ENCODE peak calls at places on chromosome 21, in seven cellular contexts. X, D, G, R, E, M and K are unnamed samples.

GRCh38 chr21:28069446-28069845 is 923.2 kb downstream of the LTN1 start:
- DNase-seq in E (no peak), R (peak), X (no peak), M (no peak), G (no peak), D (no peak), K (no peak)

GRCh38 chr21:28089599-28090421 is 902.9 kb downstream of the LTN1 start:
- DNase-seq in E (no peak), X (no peak), D (no peak), G (no peak), R (no peak), M (no peak), K (no peak)

GRCh38 chr21:32300117-32300681 is 1.5 kb downstream of the MRAP start:
- DNase-seq in G (no peak), E (no peak), R (no peak), D (peak), X (no peak), M (no peak), K (no peak)

GRCh38 chr21:35084869-35085268 is 35.8 kb upstream of the RUNX1 start:
- DNase-seq in M (no peak), X (no peak), E (no peak), G (no peak), D (no peak), R (peak), K (no peak)

GRCh38 chr21:29221259-29221744 is 77.4 kb upstream of the BACH1 start:
- DNase-seq in G (no peak), X (no peak), M (no peak), D (no peak), R (peak), E (no peak), K (no peak)

GRCh38 chr21:45281411-45282282 is 6.0 kb downstream of the POFUT2 start:
- DNase-seq in X (peak), D (peak), M (no peak), R (no peak), E (peak), G (no peak), K (no peak)

GRCh38 chr21:25568230-25568629 is 39.1 kb downstream of the MRPL39 start:
- DNase-seq in E (peak), D (peak), G (no peak), M (peak), R (peak), X (no peak), K (no peak)

GRCh38 chr21:19557046-19557445 is 1153.5 kb upstream of the TMPRSS15 start:
- DNase-seq in E (no peak), M (no peak), G (no peak), D (no peak), X (no peak), R (no peak), K (no peak)

GRCh38 chr21:39923441-39923840 is 56.2 kb downstream of the PCP4 start:
- DNase-seq in R (no peak), G (no peak), X (no peak), M (no peak), D (no peak), E (no peak), K (no peak)

GRCh38 chr21:38930838-38931237 is 125.1 kb downstream of the ETS2 start:
- DNase-seq in D (no peak), E (peak), R (peak), X (no peak), G (peak), M (no peak), K (no peak)

GRCh38 chr21:32770514-32771133 is 931 bp downstream of the PAXBP1 start:
- DNase-seq in G (peak), D (no peak), M (no peak), R (no peak), E (peak), X (no peak), K (peak)

GRCh38 chr21:36613554-36613953 is 85.4 kb upstream of the SIM2 start:
- DNase-seq in E (no peak), G (no peak), M (no peak), D (no peak), R (no peak), X (no peak), K (no peak)

GRCh38 chr21:36609654-36610053 is 89.3 kb upstream of the SIM2 start:
- DNase-seq in M (no peak), X (no peak), D (no peak), R (no peak), G (no peak), E (no peak), K (no peak)

GRCh38 chr21:36613064-36613463 is 85.9 kb upstream of the SIM2 start:
- DNase-seq in M (no peak), R (peak), X (no peak), E (no peak), D (no peak), G (no peak), K (no peak)

GRCh38 chr21:36610201-36610600 is 88.7 kb upstream of the SIM2 start:
- DNase-seq in D (no peak), R (no peak), E (no peak), M (no peak), G (no peak), X (no peak), K (no peak)

GRCh38 chr21:36615274-36615964 is 83.5 kb upstream of the SIM2 start:
- DNase-seq in G (no peak), X (no peak), R (no peak), M (no peak), D (no peak), E (no peak), K (no peak)
- TF ChIP-seq CTCF in G (no peak), X (no peak), R (no peak), M (peak), D (no peak), E (no peak), K (no peak)

GRCh38 chr21:16767201-16767600 is 745.6 kb upstream of the CXADR start:
- DNase-seq in D (no peak), X (no peak), G (no peak), E (no peak), M (no peak), R (no peak), K (no peak)
- H3K27ac ChIP-seq in D (no peak), X (no peak), G (no peak), E (no peak), M (no peak), R (no peak), K (no peak)

DNA sequence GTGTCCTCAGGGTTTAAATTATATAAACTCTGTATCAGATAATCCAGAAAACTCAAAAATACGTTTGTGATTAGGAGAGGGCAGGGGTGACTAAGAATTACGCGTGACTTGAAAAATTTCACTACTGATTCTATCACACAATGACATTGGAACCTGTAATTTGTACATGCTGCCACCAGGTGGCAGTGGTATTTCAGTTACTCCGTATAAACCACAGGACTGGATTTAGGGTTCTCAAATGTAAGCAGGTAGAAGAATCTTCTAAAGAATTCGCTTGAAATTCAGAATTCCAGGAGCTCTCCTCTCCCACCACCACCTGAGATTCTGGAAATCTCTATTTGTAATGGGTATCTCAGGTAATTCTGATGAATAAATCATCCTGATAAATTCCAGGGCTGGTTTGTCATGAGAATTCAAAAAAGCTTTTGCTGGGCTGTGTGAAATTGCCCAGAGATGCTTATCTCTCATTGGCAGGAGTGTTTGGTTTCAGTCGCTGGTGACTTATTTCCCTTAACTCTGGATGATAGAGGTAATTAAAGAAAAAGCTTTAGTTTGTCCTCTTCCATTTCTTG is 1.7 kb upstream of the KRTAP7-1 start:
- DNase-seq in E (no peak), D (no peak), M (peak), X (no peak), G (peak), R (no peak), K (no peak)
- TF ChIP-seq CTCF in E (peak), D (no peak), M (no peak), X (peak), G (peak), R (peak), K (no peak)

GRCh38 chr21:41762236-41762635 is 4.6 kb downstream of the RIPK4 start:
- DNase-seq in G (no peak), M (peak), D (no peak), R (no peak), E (no peak), X (no peak), K (no peak)
- H3K27ac ChIP-seq in G (no peak), M (no peak), D (no peak), R (no peak), E (peak), X (no peak), K (peak)

GRCh38 chr21:14119038-14119437 is 91.7 kb downstream of the LIPI start:
- DNase-seq in R (no peak), X (no peak), E (no peak), G (no peak), D (no peak), M (peak), K (no peak)
- TF ChIP-seq CTCF in R (no peak), X (no peak), E (no peak), G (no peak), D (no peak), M (no peak), K (no peak)

DNA sequence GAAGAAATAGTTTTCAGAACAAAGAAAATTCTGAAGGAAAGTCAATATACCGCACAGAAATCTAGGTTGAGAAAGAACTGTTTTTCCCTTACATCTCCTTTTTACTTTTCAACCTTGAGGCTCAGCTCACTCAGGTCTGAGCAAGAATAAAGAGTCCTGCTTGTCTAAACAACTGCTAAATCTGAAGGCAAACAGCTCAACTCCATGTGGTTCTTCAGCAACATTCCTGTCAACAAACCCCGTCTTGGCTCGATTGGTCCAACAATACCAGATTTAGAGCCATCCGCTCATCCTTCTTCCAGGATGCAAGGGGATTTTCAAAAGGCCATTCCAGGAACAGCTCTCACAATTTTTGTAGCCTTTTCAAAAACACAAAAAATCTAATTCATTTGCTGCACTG is 119.8 kb downstream of the HLCS start:
- DNase-seq in R (no peak), E (no peak), D (no peak), M (no peak), G (no peak), X (no peak), K (no peak)
- H3K27ac ChIP-seq in R (no peak), E (no peak), D (no peak), M (no peak), G (no peak), X (no peak), K (no peak)

GRCh38 chr21:34034369-34035014 is 38.9 kb upstream of the MRPS6 start:
- DNase-seq in R (no peak), X (no peak), G (no peak), D (no peak), M (no peak), E (no peak), K (no peak)
- TF ChIP-seq CTCF in R (no peak), X (no peak), G (no peak), D (no peak), M (no peak), E (no peak), K (no peak)

DNA sequence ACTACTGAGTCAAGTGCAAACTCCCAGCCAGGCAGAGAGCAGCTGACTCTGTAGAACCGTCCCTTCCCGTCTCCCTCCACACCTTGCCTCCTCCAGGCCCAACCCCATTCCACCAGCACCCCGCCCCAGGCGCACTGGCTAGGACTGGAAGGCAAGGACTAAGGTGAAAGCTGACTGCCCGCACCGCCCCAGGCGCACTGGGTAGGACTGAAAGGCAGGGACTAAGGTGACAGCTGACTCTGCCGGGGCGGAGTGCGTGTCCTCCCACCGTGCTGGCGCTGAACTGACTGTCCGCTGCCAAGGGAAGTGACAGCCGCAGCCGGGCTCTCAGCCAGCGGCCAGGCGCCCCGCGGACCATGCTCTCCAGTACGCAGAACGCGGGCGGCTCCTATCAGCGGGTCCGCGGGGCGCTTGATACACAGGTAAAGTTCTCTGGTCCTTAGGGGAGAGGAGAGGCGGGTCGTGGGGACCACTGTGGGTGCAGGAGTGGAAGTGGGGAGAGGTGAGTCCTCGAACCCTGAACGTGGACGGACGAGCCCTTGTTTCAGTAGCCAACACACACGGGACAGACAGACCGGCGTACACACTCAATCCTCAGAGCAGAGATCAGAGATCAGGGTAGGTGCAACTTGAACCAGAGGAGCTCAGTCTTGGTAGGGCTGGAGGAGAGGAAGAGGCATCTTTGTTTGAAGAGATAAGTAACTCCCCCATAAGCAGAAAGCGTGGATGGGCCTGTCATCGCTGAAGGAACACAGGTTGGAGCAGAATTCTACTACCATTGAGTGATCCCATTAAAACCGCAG is 58.0 kb downstream of the RBM11 start:
- DNase-seq in E (no peak), D (peak), R (no peak), M (no peak), X (no peak), G (no peak), K (peak)
- H3K27ac ChIP-seq in E (no peak), D (no peak), R (no peak), M (no peak), X (no peak), G (no peak), K (no peak)